ENCODE peak calls at places on chromosomes 2 and 18, in nine cellular contexts. G, R, Y, W, Q, Z, L, A and H are unnamed samples.
A peak's percentile ranks its signal among the peaks of the same experiment; 100 is the strongest.

GRCh38 chr2:202861987-202862386 is 9.6 kb downstream of the ICA1L start:
- DNase-seq in Y (no peak), Z (no peak), A (no peak), W (no peak), G (no peak), Q (no peak), R (no peak), L (no peak), H (no peak)

GRCh38 chr18:25518716-25519053 is 166.7 kb upstream of the ZNF521 start:
- DNase-seq in R (no peak), G (no peak), Z (no peak), W (no peak), Y (no peak), Q (no peak), L (no peak), A (no peak), H (no peak)

GRCh38 chr18:41268271-41268670 is 686.8 kb upstream of the PIK3C3 start:
- DNase-seq in L (no peak), G (peak; percentile 73), W (no peak), Q (no peak), Z (no peak), Y (no peak), R (no peak), A (no peak), H (no peak)

GRCh38 chr2:73018188-73018825 is 53.2 kb downstream of the SFXN5 start:
- DNase-seq in Z (no peak), L (no peak), W (no peak), G (no peak), R (peak; percentile 37), Y (no peak), A (no peak), Q (no peak), H (no peak)

GRCh38 chr2:32168513-32168912 is 2.8 kb downstream of the SLC30A6 start:
- DNase-seq in W (no peak), R (no peak), Q (no peak), Z (no peak), L (no peak), G (no peak), Y (no peak), A (no peak), H (no peak)

GRCh38 chr2:240463274-240463865 is 27.9 kb downstream of the GPC1 start:
- DNase-seq in R (no peak), G (no peak), L (no peak), Z (peak; percentile 55), Q (peak; percentile 34), A (no peak), Y (no peak), W (no peak), H (no peak)

GRCh38 chr2:237699870-237700582 is 72.6 kb downstream of the LRRFIP1 start:
- DNase-seq in A (no peak), L (no peak), Q (no peak), W (no peak), Y (no peak), Z (no peak), G (no peak), R (no peak), H (no peak)

GRCh38 chr2:43097650-43098049 is 128.8 kb downstream of the ZFP36L2 start:
- DNase-seq in Z (no peak), L (no peak), W (no peak), Y (no peak), G (no peak), R (no peak), Q (no peak), A (no peak), H (no peak)

GRCh38 chr2:173230181-173230580 is 124.5 kb upstream of the CDCA7 start:
- DNase-seq in Z (no peak), R (no peak), G (no peak), W (no peak), L (no peak), Y (no peak), Q (no peak), A (no peak), H (no peak)

GRCh38 chr2:20650412-20650879 is 452 bp downstream of the HS1BP3 start:
- DNase-seq in R (peak; percentile 38), A (peak; percentile 61), G (peak; percentile 45), Y (peak; percentile 35), Q (no peak), Z (no peak), L (no peak), W (no peak), H (peak; percentile 25)

GRCh38 chr2:238285653-238286082 is 2.7 kb downstream of the PER2 start:
- DNase-seq in Z (peak; percentile 97), Q (peak; percentile 53), G (peak; percentile 96), W (no peak), Y (peak; percentile 93), L (peak; percentile 85), A (peak; percentile 82), R (peak; percentile 94), H (no peak)

GRCh38 chr2:123468071-123468470 is 557.0 kb upstream of the CNTNAP5 start:
- DNase-seq in Z (no peak), G (peak; percentile 76), A (no peak), Q (no peak), R (no peak), W (no peak), Y (peak; percentile 24), L (no peak), H (no peak)

GRCh38 chr2:164903944-164904343 is 51.4 kb downstream of the SLC38A11 start:
- DNase-seq in Z (no peak), Y (no peak), W (no peak), Q (no peak), R (peak; percentile 25), L (no peak), G (peak; percentile 48), A (no peak), H (peak; percentile 39)

GRCh38 chr2:204545861-204546773 is 842 bp downstream of the PARD3B start:
- DNase-seq in A (no peak), Z (no peak), Y (no peak), G (peak; percentile 8), R (no peak), L (no peak), W (peak; percentile 50), Q (peak; percentile 47), H (no peak)
- TF ChIP-seq CTCF in A (no peak), Z (no peak), Y (no peak), G (no peak), R (no peak), L (no peak), W (no peak), Q (no peak), H (no peak)

DNA sequence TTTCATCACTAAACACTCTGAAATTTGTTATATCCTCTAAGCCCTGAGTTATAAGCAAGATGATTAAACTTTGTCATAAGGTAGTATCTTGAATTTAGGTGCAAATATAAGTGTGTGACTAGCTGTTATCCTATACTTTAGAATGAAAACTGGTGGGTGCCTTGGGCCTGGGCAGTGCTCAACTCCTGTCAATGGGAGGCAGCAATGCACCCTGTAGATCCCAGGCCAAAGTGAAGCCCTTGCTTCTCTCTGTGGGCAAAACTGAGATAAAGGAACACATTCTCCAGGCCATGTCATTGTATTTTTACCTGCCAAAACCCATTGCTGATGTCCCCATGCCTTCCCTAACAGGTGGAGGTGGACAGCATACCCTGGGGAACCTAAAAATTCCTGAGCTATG is 525.2 kb downstream of the TNS1 start:
- DNase-seq in G (no peak), L (no peak), W (no peak), Q (no peak), Y (no peak), Z (no peak), R (no peak), A (no peak), H (no peak)
- TF ChIP-seq CTCF in G (no peak), L (no peak), W (no peak), Q (no peak), Y (no peak), Z (no peak), R (no peak), A (no peak), H (no peak)

DNA sequence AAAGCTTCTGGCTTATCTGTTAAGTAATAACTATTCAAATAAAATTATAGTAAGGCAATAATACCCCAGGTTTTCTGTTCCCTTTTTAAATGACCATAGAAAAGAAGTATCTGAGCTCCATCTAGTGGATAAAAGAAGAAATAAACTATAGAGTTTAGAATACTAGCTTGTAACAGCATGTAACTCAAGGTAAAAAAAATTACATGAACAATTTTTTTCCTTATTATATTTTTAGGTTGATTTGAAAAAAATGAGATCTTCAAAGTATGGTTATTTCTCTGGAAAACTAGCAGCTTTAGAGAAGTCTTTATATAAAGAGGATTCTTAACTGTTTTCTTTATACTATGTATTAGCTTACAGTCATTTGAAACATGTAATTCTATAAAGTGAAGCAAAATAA is 58.1 kb downstream of the NCKAP1 start:
- DNase-seq in Y (peak; percentile 64), A (peak; percentile 33), W (no peak), G (peak; percentile 12), R (peak; percentile 37), L (no peak), Z (no peak), Q (no peak), H (peak; percentile 81)
- TF ChIP-seq CTCF in Y (peak; percentile 40), A (peak; percentile 55), W (peak; percentile 87), G (peak; percentile 30), R (peak; percentile 25), L (peak; percentile 48), Z (peak; percentile 46), Q (peak; percentile 69), H (peak; percentile 69)

GRCh38 chr18:74497308-74497640 is 1.1 kb downstream of the CNDP2 start:
- DNase-seq in G (no peak), W (no peak), Y (no peak), A (no peak), L (no peak), Z (no peak), R (no peak), Q (no peak), H (no peak)

GRCh38 chr18:74495581-74496507 is at the start of gene CNDP2:
- DNase-seq in A (peak; percentile 84), R (peak; percentile 97), Z (peak; percentile 99), W (peak; percentile 99), G (peak; percentile 98), Q (peak; percentile 100), Y (peak; percentile 99), L (peak; percentile 95), H (peak; percentile 98)

GRCh38 chr18:74497778-74498177 is 1.6 kb downstream of the CNDP2 start:
- DNase-seq in A (no peak), G (no peak), Z (no peak), L (no peak), W (no peak), R (no peak), Q (no peak), Y (no peak), H (no peak)

GRCh38 chr18:74494514-74494913 is 1.6 kb upstream of the CNDP2 start:
- DNase-seq in L (no peak), Y (no peak), Z (no peak), R (no peak), A (no peak), G (no peak), Q (no peak), W (no peak), H (no peak)

DNA sequence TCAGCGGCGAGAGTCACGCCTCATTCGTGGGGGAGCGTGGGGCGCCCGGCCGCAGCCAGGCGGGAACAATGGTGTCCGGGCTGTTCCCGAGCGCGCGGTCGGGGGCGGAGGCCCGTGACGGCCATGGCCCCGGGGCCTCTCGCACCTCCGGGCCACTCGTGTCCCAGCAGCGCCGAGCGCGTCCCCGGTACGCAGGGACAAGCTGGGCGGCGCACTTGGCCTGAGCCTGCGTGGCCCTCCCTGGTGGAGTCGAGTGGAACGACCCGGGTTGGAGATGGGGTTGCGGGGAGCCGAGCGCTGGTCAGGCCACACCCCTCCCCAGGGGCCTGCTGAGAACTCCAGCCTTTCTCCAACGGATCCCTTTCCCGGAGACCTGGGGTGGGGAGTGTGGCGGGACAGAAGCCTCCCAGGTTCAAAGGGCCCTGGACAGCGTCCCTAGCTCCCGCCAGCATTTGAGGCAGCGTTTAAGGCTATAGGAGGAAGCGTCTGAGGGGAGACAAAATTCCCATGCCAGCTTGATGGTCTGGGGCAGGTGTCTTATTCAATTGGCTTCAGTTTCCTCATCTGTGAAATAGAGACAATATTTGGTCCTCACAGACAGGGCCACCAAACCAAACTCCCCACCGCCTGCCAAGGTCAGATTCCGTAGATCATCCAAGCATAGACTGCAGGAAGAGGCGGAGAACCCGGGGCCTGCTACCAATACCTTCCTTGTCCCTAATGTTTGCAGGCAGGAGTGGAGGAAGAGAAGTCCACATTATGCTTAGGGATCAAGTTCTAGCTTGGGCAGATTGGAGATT is 545 bp downstream of the CNDP2 start:
- DNase-seq in A (peak; percentile 44), Z (peak; percentile 65), L (peak; percentile 8), G (no peak), Y (peak; percentile 51), R (peak; percentile 57), Q (no peak), W (no peak), H (peak; percentile 26)
- TF ChIP-seq CTCF in A (no peak), Z (no peak), L (peak; percentile 15), G (no peak), Y (no peak), R (no peak), Q (no peak), W (no peak), H (no peak)